ENCODE peak calls at places on chromosome 2, in five cellular contexts. One of them, this sample, is unnamed. For H3K9me3, the result is how much of the 10 kb centered on the place peaks cover.

GRCh38 chr2:160667811-160668210 is 174.2 kb upstream of the RBMS1 start:
- DNase-seq in suprapubic skin: no peak
- DNase-seq in Panc1: no peak
- DNase-seq in heart right ventricle: no peak
- DNase-seq in Peyer's patch: no peak
- DNase-seq in this sample: no peak

GRCh38 chr2:217890445-217890844 is 112.3 kb downstream of the TNS1 start:
- DNase-seq in Peyer's patch: no peak
- DNase-seq in suprapubic skin: no peak
- DNase-seq in Panc1: no peak
- DNase-seq in heart right ventricle: no peak
- DNase-seq in this sample: no peak

GRCh38 chr2:227871375-227871788 is at the start of gene DAW1:
- DNase-seq in heart right ventricle: peak
- DNase-seq in Panc1: no peak
- DNase-seq in suprapubic skin: no peak
- DNase-seq in Peyer's patch: peak
- DNase-seq in this sample: peak

GRCh38 chr2:168118733-168119518 is 128.5 kb downstream of the STK39 start:
- DNase-seq in Peyer's patch: no peak
- DNase-seq in suprapubic skin: no peak
- DNase-seq in heart right ventricle: no peak
- DNase-seq in Panc1: peak
- DNase-seq in this sample: peak

GRCh38 chr2:206642075-206643025 is at the start of gene FAM237A:
- DNase-seq in suprapubic skin: no peak
- DNase-seq in Panc1: no peak
- DNase-seq in Peyer's patch: no peak
- DNase-seq in heart right ventricle: peak
- DNase-seq in this sample: peak

GRCh38 chr2:126990605-126991532 is 92.2 kb downstream of the TEX51 start:
- DNase-seq in Peyer's patch: no peak
- DNase-seq in Panc1: no peak
- DNase-seq in suprapubic skin: no peak
- DNase-seq in heart right ventricle: no peak
- DNase-seq in this sample: no peak

GRCh38 chr2:113138428-113139322 is 11.3 kb downstream of the IL1RN start:
- DNase-seq in Peyer's patch: no peak
- DNase-seq in heart right ventricle: no peak
- DNase-seq in Panc1: no peak
- DNase-seq in suprapubic skin: no peak
- DNase-seq in this sample: peak

GRCh38 chr2:238285653-238286082 is 2.7 kb downstream of the PER2 start:
- DNase-seq in heart right ventricle: peak
- DNase-seq in suprapubic skin: peak
- DNase-seq in Panc1: no peak
- DNase-seq in Peyer's patch: peak
- DNase-seq in this sample: peak

GRCh38 chr2:41937464-41937861 is 110.4 kb upstream of the PKDCC start:
- DNase-seq in Peyer's patch: no peak
- DNase-seq in suprapubic skin: no peak
- DNase-seq in heart right ventricle: no peak
- DNase-seq in Panc1: no peak
- DNase-seq in this sample: no peak

GRCh38 chr2:215973954-215974699 is 39.2 kb downstream of the MREG start:
- DNase-seq in Panc1: no peak
- DNase-seq in heart right ventricle: no peak
- DNase-seq in Peyer's patch: no peak
- DNase-seq in suprapubic skin: no peak
- DNase-seq in this sample: peak

GRCh38 chr2:45729753-45730512 is 78.5 kb downstream of the PRKCE start:
- DNase-seq in Panc1: no peak
- DNase-seq in suprapubic skin: no peak
- DNase-seq in Peyer's patch: no peak
- DNase-seq in heart right ventricle: no peak
- DNase-seq in this sample: peak

GRCh38 chr2:106065983-106066826 is 127.9 kb downstream of the UXS1 start:
- DNase-seq in suprapubic skin: no peak
- DNase-seq in Panc1: no peak
- DNase-seq in Peyer's patch: no peak
- DNase-seq in heart right ventricle: no peak
- DNase-seq in this sample: no peak

GRCh38 chr2:142834003-142834402 is 43.5 kb upstream of the KYNU start:
- DNase-seq in suprapubic skin: no peak
- DNase-seq in heart right ventricle: no peak
- DNase-seq in Panc1: no peak
- DNase-seq in Peyer's patch: no peak
- DNase-seq in this sample: no peak

GRCh38 chr2:151138507-151138906 is 123.2 kb downstream of the RBM43 start:
- DNase-seq in heart right ventricle: no peak
- DNase-seq in suprapubic skin: no peak
- DNase-seq in Panc1: no peak
- DNase-seq in Peyer's patch: no peak
- DNase-seq in this sample: no peak

GRCh38 chr2:239916205-239917127 is 108.7 kb downstream of the NDUFA10 start:
- DNase-seq in suprapubic skin: peak
- DNase-seq in Panc1: no peak
- DNase-seq in heart right ventricle: no peak
- DNase-seq in Peyer's patch: peak
- DNase-seq in this sample: no peak

GRCh38 chr2:142975239-142975638 is 97.8 kb downstream of the KYNU start:
- DNase-seq in heart right ventricle: no peak
- DNase-seq in Panc1: no peak
- DNase-seq in Peyer's patch: no peak
- DNase-seq in suprapubic skin: no peak
- DNase-seq in this sample: no peak

GRCh38 chr2:174535757-174536703 is 49.2 kb upstream of the GPR155 start:
- DNase-seq in suprapubic skin: no peak
- DNase-seq in heart right ventricle: no peak
- DNase-seq in Peyer's patch: no peak
- DNase-seq in Panc1: no peak
- DNase-seq in this sample: no peak

GRCh38 chr2:218063541-218064295 is 5.3 kb upstream of the RUFY4 start:
- DNase-seq in Panc1: no peak
- DNase-seq in heart right ventricle: no peak
- DNase-seq in Peyer's patch: no peak
- DNase-seq in suprapubic skin: no peak
- DNase-seq in this sample: no peak

GRCh38 chr2:151410485-151410833 is 757 bp downstream of the RIF1 start:
- DNase-seq in Panc1: no peak
- DNase-seq in suprapubic skin: no peak
- DNase-seq in Peyer's patch: no peak
- DNase-seq in heart right ventricle: no peak
- DNase-seq in this sample: no peak

GRCh38 chr2:196242131-196242620 is 70.8 kb upstream of the STK17B start:
- DNase-seq in Peyer's patch: no peak
- DNase-seq in suprapubic skin: no peak
- DNase-seq in heart right ventricle: no peak
- DNase-seq in Panc1: no peak
- DNase-seq in this sample: peak

GRCh38 chr2:101124684-101125366 is 26.4 kb downstream of the TBC1D8 start:
- DNase-seq in suprapubic skin: no peak
- DNase-seq in Panc1: peak
- DNase-seq in heart right ventricle: peak
- DNase-seq in Peyer's patch: peak
- DNase-seq in this sample: peak

GRCh38 chr2:176399199-176399598 is 130.0 kb downstream of the MTX2 start:
- DNase-seq in heart right ventricle: no peak
- DNase-seq in suprapubic skin: no peak
- DNase-seq in Peyer's patch: no peak
- DNase-seq in Panc1: no peak
- DNase-seq in this sample: no peak

GRCh38 chr2:230473378-230473777 is 57.4 kb downstream of the SP100 start:
- DNase-seq in suprapubic skin: no peak
- DNase-seq in heart right ventricle: no peak
- DNase-seq in Peyer's patch: no peak
- DNase-seq in Panc1: no peak
- DNase-seq in this sample: peak

GRCh38 chr2:193276560-193276959 is 1081.8 kb upstream of the TMEFF2 start:
- DNase-seq in suprapubic skin: no peak
- DNase-seq in Panc1: no peak
- DNase-seq in heart right ventricle: no peak
- DNase-seq in Peyer's patch: no peak
- DNase-seq in this sample: no peak

GRCh38 chr2:180523629-180524340 is 456.6 kb upstream of the UBE2E3 start:
- DNase-seq in Panc1: no peak
- DNase-seq in Peyer's patch: no peak
- DNase-seq in suprapubic skin: no peak
- DNase-seq in heart right ventricle: no peak
- DNase-seq in this sample: no peak

GRCh38 chr2:131516011-131516410 is 11.7 kb upstream of the CCDC74A start:
- DNase-seq in suprapubic skin: no peak
- DNase-seq in heart right ventricle: no peak
- DNase-seq in Peyer's patch: peak
- DNase-seq in Panc1: no peak
- DNase-seq in this sample: no peak

GRCh38 chr2:105403785-105404698 is 5.2 kb upstream of the FHL2 start:
- DNase-seq in Peyer's patch: peak
- DNase-seq in heart right ventricle: no peak
- DNase-seq in Panc1: peak
- DNase-seq in suprapubic skin: no peak
- DNase-seq in this sample: peak

GRCh38 chr2:152847067-152847466 is 128.6 kb downstream of the ARL6IP6 start:
- DNase-seq in Peyer's patch: no peak
- DNase-seq in suprapubic skin: no peak
- DNase-seq in Panc1: no peak
- DNase-seq in heart right ventricle: no peak
- DNase-seq in this sample: no peak

GRCh38 chr2:151886235-151886634 is 58.0 kb upstream of the ARL5A start:
- DNase-seq in suprapubic skin: no peak
- DNase-seq in Panc1: no peak
- DNase-seq in Peyer's patch: no peak
- DNase-seq in heart right ventricle: no peak
- DNase-seq in this sample: no peak

GRCh38 chr2:238026953-238027505 is 33.8 kb upstream of the SCLY start:
- DNase-seq in suprapubic skin: no peak
- DNase-seq in Panc1: no peak
- DNase-seq in heart right ventricle: no peak
- DNase-seq in Peyer's patch: no peak
- DNase-seq in this sample: no peak

GRCh38 chr2:239651859-239652258 is 251.0 kb upstream of the HDAC4 start:
- DNase-seq in Peyer's patch: no peak
- DNase-seq in Panc1: no peak
- DNase-seq in heart right ventricle: no peak
- DNase-seq in suprapubic skin: no peak
- DNase-seq in this sample: no peak

GRCh38 chr2:8433390-8433789 is 248.5 kb upstream of the ID2 start:
- DNase-seq in heart right ventricle: no peak
- DNase-seq in Panc1: no peak
- DNase-seq in suprapubic skin: no peak
- DNase-seq in Peyer's patch: no peak
- DNase-seq in this sample: peak
- H3K27ac ChIP-seq in heart right ventricle: no peak
- H3K27ac ChIP-seq in Panc1: no peak
- H3K27ac ChIP-seq in suprapubic skin: no peak
- H3K27ac ChIP-seq in Peyer's patch: peak
- H3K27ac ChIP-seq in this sample: no peak

GRCh38 chr2:63562751-63563150 is 25.5 kb downstream of the WDPCP start:
- DNase-seq in Panc1: no peak
- DNase-seq in suprapubic skin: no peak
- DNase-seq in heart right ventricle: no peak
- DNase-seq in Peyer's patch: no peak
- DNase-seq in this sample: no peak
- H3K9me3 ChIP-seq in Panc1: under half
- H3K9me3 ChIP-seq in suprapubic skin: under half
- H3K9me3 ChIP-seq in heart right ventricle: under half
- H3K9me3 ChIP-seq in Peyer's patch: under half
- H3K9me3 ChIP-seq in this sample: under half

GRCh38 chr2:70132244-70133126 is 45.2 kb downstream of the PCBP1 start:
- DNase-seq in Peyer's patch: no peak
- DNase-seq in suprapubic skin: no peak
- DNase-seq in heart right ventricle: peak
- DNase-seq in Panc1: no peak
- DNase-seq in this sample: peak
- H3K4me3 ChIP-seq in Peyer's patch: peak
- H3K4me3 ChIP-seq in suprapubic skin: peak
- H3K4me3 ChIP-seq in heart right ventricle: peak
- H3K4me3 ChIP-seq in Panc1: peak
- H3K4me3 ChIP-seq in this sample: peak

GRCh38 chr2:30365201-30365600 is 81.8 kb upstream of the LCLAT1 start:
- DNase-seq in Peyer's patch: no peak
- DNase-seq in suprapubic skin: no peak
- DNase-seq in Panc1: no peak
- DNase-seq in heart right ventricle: no peak
- DNase-seq in this sample: peak

GRCh38 chr2:30367232-30368070 is 79.6 kb upstream of the LCLAT1 start:
- DNase-seq in heart right ventricle: no peak
- DNase-seq in suprapubic skin: no peak
- DNase-seq in Peyer's patch: no peak
- DNase-seq in Panc1: no peak
- DNase-seq in this sample: no peak

GRCh38 chr2:30371028-30371708 is 75.9 kb upstream of the LCLAT1 start:
- DNase-seq in Peyer's patch: no peak
- DNase-seq in heart right ventricle: no peak
- DNase-seq in suprapubic skin: no peak
- DNase-seq in Panc1: no peak
- DNase-seq in this sample: no peak

GRCh38 chr2:30366199-30366691 is 80.8 kb upstream of the LCLAT1 start:
- DNase-seq in heart right ventricle: no peak
- DNase-seq in Peyer's patch: no peak
- DNase-seq in Panc1: no peak
- DNase-seq in suprapubic skin: no peak
- DNase-seq in this sample: no peak

DNA sequence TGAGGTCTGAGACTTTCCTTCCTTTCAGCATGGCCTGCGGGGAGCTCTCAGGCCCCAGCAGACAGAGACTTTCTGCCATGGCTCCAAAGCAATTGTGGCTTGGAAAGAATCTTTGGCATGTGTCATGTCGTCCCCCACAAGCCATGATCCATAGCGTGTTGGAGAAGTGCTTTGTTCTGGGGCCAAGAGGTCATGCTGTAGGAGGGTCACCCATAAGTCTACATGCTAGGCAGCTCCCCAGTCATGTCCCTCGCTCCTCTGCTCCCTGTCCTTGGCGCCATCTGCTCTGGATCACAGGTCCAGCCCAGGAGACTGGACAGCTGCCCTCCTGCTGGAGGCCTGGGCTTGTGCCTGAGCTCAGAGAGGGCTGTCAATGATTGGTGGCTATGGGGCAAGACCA is 78.8 kb upstream of the LCLAT1 start:
- DNase-seq in Peyer's patch: no peak
- DNase-seq in suprapubic skin: no peak
- DNase-seq in heart right ventricle: no peak
- DNase-seq in Panc1: no peak
- DNase-seq in this sample: no peak
- H3K27ac ChIP-seq in Peyer's patch: no peak
- H3K27ac ChIP-seq in suprapubic skin: no peak
- H3K27ac ChIP-seq in heart right ventricle: no peak
- H3K27ac ChIP-seq in Panc1: no peak
- H3K27ac ChIP-seq in this sample: no peak

DNA sequence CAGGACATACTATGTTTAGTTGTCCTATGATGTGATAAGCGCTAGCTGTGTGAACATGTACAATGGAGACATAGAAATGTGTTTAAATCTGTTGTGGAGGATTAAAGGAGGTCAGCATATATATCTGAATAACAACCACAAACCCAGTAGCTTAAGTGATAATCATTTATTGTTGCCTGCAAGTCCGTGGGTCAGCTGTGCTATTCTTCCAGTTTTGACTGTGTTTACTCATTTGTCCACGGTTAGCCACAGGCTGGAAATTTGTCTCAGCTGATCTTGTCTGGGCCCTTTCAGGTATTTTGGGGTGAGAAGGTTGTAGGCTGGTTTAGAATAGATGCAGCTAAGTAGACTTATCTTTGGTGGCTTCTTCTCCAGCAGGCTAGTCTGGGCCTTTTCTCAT is 110.4 kb downstream of the PARD3B start:
- DNase-seq in Peyer's patch: no peak
- DNase-seq in suprapubic skin: no peak
- DNase-seq in Panc1: no peak
- DNase-seq in heart right ventricle: no peak
- DNase-seq in this sample: no peak
- H3K9me3 ChIP-seq in Peyer's patch: under half
- H3K9me3 ChIP-seq in suprapubic skin: under half
- H3K9me3 ChIP-seq in Panc1: under half
- H3K9me3 ChIP-seq in heart right ventricle: under half
- H3K9me3 ChIP-seq in this sample: under half

This sample was measured in small intestine.